ENCODE peak calls at places on chromosome 17, in eight cellular contexts. C is body of pancreas, O is neural crest cell, H is EH, B is renal cortical epithelial cell, Y is EL, Z is HEK293T, W is ELR. J is an unnamed sample.

GRCh38 chr17:6487243-6488007 is 43.2 kb downstream of the PIMREG start:
- DNase-seq in W (no peak), Z (no peak), C (no peak), O (no peak), Y (no peak), H (no peak), B (no peak), J (no peak)

GRCh38 chr17:17304521-17304985 is 1.4 kb downstream of the NT5M start:
- DNase-seq in C (no peak), W (no peak), H (no peak), Y (no peak), B (no peak), Z (no peak), O (no peak), J (no peak)

GRCh38 chr17:47257651-47258339 is 4.2 kb downstream of the ITGB3 start:
- DNase-seq in H (peak), O (no peak), W (peak), Z (no peak), B (peak), C (no peak), Y (peak), J (no peak)

GRCh38 chr17:48522031-48522593 is 8.7 kb downstream of the HOXB1 start:
- DNase-seq in Z (no peak), W (no peak), C (no peak), O (no peak), H (peak), B (peak), Y (peak), J (no peak)

GRCh38 chr17:14352139-14352538 is 51.3 kb downstream of the HS3ST3B1 start:
- DNase-seq in Y (no peak), Z (no peak), H (no peak), B (no peak), O (no peak), C (no peak), W (no peak), J (no peak)

GRCh38 chr17:63550816-63551639 is 751 bp downstream of the DCAF7 start:
- DNase-seq in O (peak), Z (peak), Y (peak), B (peak), C (no peak), W (peak), H (peak), J (no peak)

GRCh38 chr17:79243996-79244395 is 169.4 kb downstream of the ENGASE start:
- DNase-seq in Y (no peak), B (no peak), C (no peak), W (no peak), Z (no peak), H (no peak), O (no peak), J (no peak)

GRCh38 chr17:80124351-80124981 is 22.5 kb downstream of the EIF4A3 start:
- DNase-seq in Z (peak), C (peak), B (no peak), W (peak), O (peak), Y (peak), H (peak), J (no peak)

GRCh38 chr17:78996781-78997201 is 12.8 kb downstream of the CANT1 start:
- DNase-seq in C (no peak), B (no peak), Z (no peak), Y (no peak), W (no peak), O (no peak), H (no peak), J (no peak)

GRCh38 chr17:49850772-49851386 is 3.0 kb upstream of the TAC4 start:
- DNase-seq in W (peak), Z (no peak), H (peak), Y (peak), C (no peak), B (no peak), O (no peak), J (no peak)

GRCh38 chr17:80981062-80981902 is 10.4 kb upstream of the CHMP6 start:
- DNase-seq in Z (peak), Y (no peak), B (no peak), H (no peak), O (peak), C (peak), W (no peak), J (peak)

GRCh38 chr17:35460354-35460851 is 11.8 kb upstream of the SLFN13 start:
- DNase-seq in Y (no peak), W (no peak), Z (peak), O (no peak), C (peak), H (no peak), B (peak), J (peak)

GRCh38 chr17:69978056-69978646 is 96.9 kb upstream of the KCNJ16 start:
- DNase-seq in C (no peak), Z (no peak), O (no peak), W (peak), H (no peak), Y (no peak), B (peak), J (no peak)

GRCh38 chr17:74380086-74380958 is 13.0 kb downstream of the GPR142 start:
- DNase-seq in Z (no peak), B (peak), O (no peak), H (no peak), W (no peak), Y (no peak), C (peak), J (no peak)

GRCh38 chr17:3959295-3959899 is 4.8 kb downstream of the ATP2A3 start:
- DNase-seq in W (peak), B (peak), C (peak), H (peak), Y (peak), Z (no peak), O (no peak), J (no peak)

GRCh38 chr17:21373034-21373433 is 3.1 kb upstream of the KCNJ12 start:
- DNase-seq in B (no peak), O (no peak), H (no peak), Z (no peak), C (no peak), W (no peak), Y (no peak), J (no peak)

GRCh38 chr17:5281814-5282638 is at the start of gene RABEP1:
- DNase-seq in W (peak), B (peak), H (peak), C (peak), Y (peak), O (peak), Z (peak), J (peak)

GRCh38 chr17:62778990-62779681 is 29.0 kb downstream of the MARCHF10 start:
- DNase-seq in H (peak), Z (no peak), Y (peak), O (no peak), B (peak), W (peak), C (peak), J (no peak)

GRCh38 chr17:12613566-12613965 is 52.1 kb upstream of the MYOCD start:
- DNase-seq in B (no peak), H (peak), O (no peak), Z (no peak), W (peak), C (no peak), Y (peak), J (no peak)

GRCh38 chr17:4074831-4075495 is 67.9 kb downstream of the ZZEF1 start:
- DNase-seq in Z (peak), H (peak), Y (peak), C (peak), B (peak), O (no peak), W (peak), J (peak)

GRCh38 chr17:67221062-67221998 is 23.7 kb downstream of the HELZ start:
- DNase-seq in H (peak), O (no peak), Y (peak), B (peak), C (no peak), W (peak), Z (peak), J (no peak)

GRCh38 chr17:41678411-41678906 is 10.2 kb upstream of the EIF1 start:
- DNase-seq in Y (peak), B (peak), O (no peak), C (no peak), Z (no peak), W (peak), H (peak), J (no peak)

GRCh38 chr17:77528516-77529327 is 388.0 kb downstream of the SEC14L1 start:
- DNase-seq in O (peak), Y (no peak), B (no peak), C (no peak), Z (peak), W (no peak), H (no peak), J (no peak)

GRCh38 chr17:48241770-48242497 is 134.4 kb downstream of the SNX11 start:
- DNase-seq in C (no peak), B (peak), O (no peak), H (no peak), W (no peak), Z (no peak), Y (no peak), J (no peak)

GRCh38 chr17:31225831-31226230 is 71.2 kb downstream of the OMG start:
- DNase-seq in W (no peak), O (no peak), B (no peak), C (no peak), Z (no peak), H (no peak), Y (no peak), J (peak)

GRCh38 chr17:22128171-22128570 is 435.8 kb downstream of the KCNJ18 start:
- DNase-seq in H (no peak), W (no peak), Y (no peak), Z (no peak), B (no peak), C (no peak), O (no peak), J (no peak)

GRCh38 chr17:76679242-76679641 is 31.5 kb downstream of the MXRA7 start:
- DNase-seq in Z (no peak), W (no peak), C (no peak), Y (no peak), B (no peak), O (no peak), H (no peak), J (no peak)

GRCh38 chr17:44066204-44066930 is at the start of gene LSM12:
- DNase-seq in H (peak), Y (peak), Z (peak), W (peak), C (peak), B (peak), O (peak), J (peak)

GRCh38 chr17:48728232-48729231 is at the start of gene HOXB13:
- DNase-seq in B (no peak), W (peak), Y (peak), O (no peak), Z (peak), C (no peak), H (peak), J (no peak)

GRCh38 chr17:45016823-45017222 is 34.6 kb downstream of the DCAKD start:
- DNase-seq in O (no peak), Z (no peak), H (peak), B (no peak), C (no peak), Y (peak), W (peak), J (no peak)

GRCh38 chr17:5513610-5514009 is 27.2 kb downstream of the MIS12 start:
- DNase-seq in H (no peak), Z (no peak), C (no peak), Y (no peak), B (no peak), O (no peak), W (no peak), J (no peak)

GRCh38 chr17:6427284-6427781 is 7.6 kb downstream of the AIPL1 start:
- DNase-seq in B (peak), O (no peak), C (no peak), Y (peak), Z (no peak), H (peak), W (peak), J (peak)

GRCh38 chr17:78346605-78347250 is 13.1 kb downstream of the SOCS3 start:
- DNase-seq in B (no peak), Y (peak), W (peak), O (no peak), H (no peak), Z (no peak), C (no peak), J (no peak)

GRCh38 chr17:19386974-19387920 is at the start of gene MFAP4:
- DNase-seq in Y (peak), Z (no peak), B (no peak), C (peak), H (peak), O (no peak), W (peak), J (no peak)

GRCh38 chr17:67246648-67247415 is 1.8 kb upstream of the HELZ start:
- DNase-seq in O (no peak), H (peak), C (peak), Y (peak), Z (peak), B (peak), W (peak), J (no peak)

GRCh38 chr17:57876866-57877237 is 27.0 kb upstream of the MRPS23 start:
- DNase-seq in W (peak), Y (no peak), B (no peak), C (no peak), H (no peak), O (no peak), Z (no peak), J (no peak)

J was measured in naive B cell.